ENCODE peak calls at places on chromosomes 2 and 18, in six cellular contexts. R, H, W, V, G and E are unnamed samples.

GRCh38 chr2:95525294-95526035 is 40.9 kb upstream of the TRIM43B start:
- DNase-seq in W (no peak), G (peak; percentile 46), V (peak; percentile 61), R (peak; percentile 6), H (no peak), E (no peak)

GRCh38 chr2:239693330-239693729 is 292.5 kb upstream of the HDAC4 start:
- DNase-seq in G (no peak), W (no peak), H (peak; percentile 21), V (no peak), R (no peak), E (no peak)

GRCh38 chr18:44943201-44943881 is 262.7 kb downstream of the SETBP1 start:
- DNase-seq in W (no peak), H (no peak), R (peak; percentile 87), V (no peak), G (no peak), E (no peak)

GRCh38 chr2:73516033-73516432 is 126.2 kb downstream of the NAT8 start:
- DNase-seq in W (no peak), R (peak; percentile 13), G (no peak), V (no peak), H (no peak), E (no peak)

GRCh38 chr2:218445602-218446001 is 26.7 kb downstream of the VIL1 start:
- DNase-seq in G (no peak), H (no peak), W (no peak), R (no peak), V (no peak), E (no peak)

GRCh38 chr2:37599688-37600525 is 71.5 kb downstream of the CDC42EP3 start:
- DNase-seq in G (no peak), W (peak; percentile 72), V (peak; percentile 38), H (no peak), R (no peak), E (no peak)

GRCh38 chr18:63831080-63831788 is 56.0 kb downstream of the SERPINB7 start:
- DNase-seq in V (no peak), W (no peak), G (no peak), H (no peak), R (peak; percentile 66), E (no peak)

GRCh38 chr2:217045725-217046475 is 186.0 kb upstream of the TNP1 start:
- DNase-seq in R (peak; percentile 54), W (no peak), V (no peak), H (no peak), G (no peak), E (no peak)

GRCh38 chr2:3778841-3779505 is 75.6 kb downstream of the DCDC2C start:
- DNase-seq in R (no peak), V (no peak), G (no peak), H (peak; percentile 43), W (no peak), E (no peak)

GRCh38 chr2:38178556-38179419 is 102.8 kb upstream of the CYP1B1 start:
- DNase-seq in G (peak; percentile 4), H (peak; percentile 79), V (no peak), R (peak; percentile 98), W (no peak), E (no peak)

GRCh38 chr2:218437969-218438368 is 19.0 kb downstream of the VIL1 start:
- DNase-seq in G (no peak), W (no peak), R (no peak), H (no peak), V (no peak), E (no peak)

GRCh38 chr2:30971291-30972025 is 164.2 kb upstream of the CAPN13 start:
- DNase-seq in W (no peak), H (no peak), V (no peak), R (no peak), G (no peak), E (no peak)

GRCh38 chr2:97733341-97734035 is 20.1 kb downstream of the ZAP70 start:
- DNase-seq in W (no peak), H (no peak), R (no peak), G (no peak), V (no peak), E (no peak)

GRCh38 chr2:193114827-193115226 is 920.1 kb upstream of the TMEFF2 start:
- DNase-seq in G (no peak), R (no peak), W (no peak), H (no peak), V (no peak), E (no peak)

GRCh38 chr18:63119647-63120046 is 199.9 kb downstream of the BCL2 start:
- DNase-seq in W (no peak), G (peak; percentile 18), H (no peak), V (peak; percentile 52), R (peak; percentile 25), E (peak; percentile 59)

GRCh38 chr2:85503168-85503610 is 35.8 kb upstream of the MAT2A start:
- DNase-seq in W (no peak), R (no peak), V (peak; percentile 47), H (no peak), G (no peak), E (no peak)

GRCh38 chr2:73939419-73939818 is 12.7 kb downstream of the DGUOK start:
- DNase-seq in W (no peak), V (no peak), H (no peak), R (peak; percentile 46), G (no peak), E (no peak)

GRCh38 chr2:70143314-70144150 is 47.3 kb downstream of the C2orf42 start:
- DNase-seq in W (peak; percentile 36), H (peak; percentile 71), G (no peak), R (peak; percentile 51), V (peak; percentile 62), E (no peak)

GRCh38 chr18:35246831-35247230 is 6.0 kb downstream of the ZNF397 start:
- DNase-seq in V (no peak), G (no peak), H (no peak), R (no peak), W (no peak), E (no peak)

GRCh38 chr2:54073796-54074195 is 41.6 kb upstream of the ACYP2 start:
- DNase-seq in R (peak; percentile 56), V (no peak), H (no peak), G (no peak), W (no peak), E (no peak)

GRCh38 chr18:78620326-78620725 is 359.3 kb upstream of the SALL3 start:
- DNase-seq in G (no peak), R (no peak), H (no peak), V (no peak), W (no peak), E (no peak)

GRCh38 chr2:110919738-110920137 is 187.4 kb downstream of the ACOXL start:
- DNase-seq in G (no peak), W (no peak), V (no peak), H (no peak), R (no peak), E (no peak)

GRCh38 chr18:48782381-48782841 is 168.4 kb downstream of the SMAD7 start:
- DNase-seq in V (no peak), W (no peak), R (no peak), G (no peak), H (peak; percentile 78), E (no peak)

GRCh38 chr18:8411492-8411891 is 197.7 kb upstream of the RAB12 start:
- DNase-seq in V (no peak), R (no peak), W (no peak), G (no peak), H (no peak), E (peak; percentile 1)

GRCh38 chr18:48662021-48662661 is 123.3 kb downstream of the CTIF start:
- DNase-seq in G (no peak), R (peak; percentile 82), V (no peak), W (no peak), H (no peak), E (no peak)

GRCh38 chr2:102446936-102447335 is 24.0 kb downstream of the IL18RAP start:
- DNase-seq in W (no peak), V (no peak), R (no peak), G (no peak), H (no peak), E (no peak)

GRCh38 chr18:47283476-47283875 is 32.0 kb upstream of the SKOR2 start:
- DNase-seq in R (peak; percentile 46), H (no peak), G (no peak), V (no peak), W (no peak), E (peak; percentile 25)

GRCh38 chr2:35503738-35504160 is 851.8 kb upstream of the CRIM1 start:
- DNase-seq in V (no peak), W (no peak), R (peak; percentile 12), H (no peak), G (no peak), E (no peak)

GRCh38 chr18:12597775-12598174 is 60.1 kb downstream of the SPIRE1 start:
- DNase-seq in G (no peak), R (peak; percentile 95), W (no peak), V (no peak), H (no peak), E (no peak)

GRCh38 chr2:119749405-119750066 is 10.2 kb upstream of the PTPN4 start:
- DNase-seq in W (no peak), R (no peak), G (no peak), V (no peak), H (no peak), E (no peak)

GRCh38 chr2:19753818-19754217 is 148.0 kb downstream of the TTC32 start:
- DNase-seq in W (no peak), R (no peak), H (no peak), G (no peak), V (no peak), E (no peak)

GRCh38 chr18:29560270-29560669 is 1383.3 kb upstream of the CDH2 start:
- DNase-seq in R (no peak), G (no peak), H (no peak), V (no peak), W (no peak), E (no peak)

GRCh38 chr18:58363767-58364540 is 264.9 kb downstream of the ALPK2 start:
- DNase-seq in W (no peak), G (no peak), H (no peak), R (peak; percentile 34), V (no peak), E (no peak)

GRCh38 chr18:25503567-25504081 is 151.7 kb upstream of the ZNF521 start:
- DNase-seq in R (peak; percentile 84), G (peak; percentile 45), W (no peak), H (peak; percentile 77), V (peak; percentile 52), E (peak; percentile 43)

GRCh38 chr2:190407662-190408537 is at the start of gene MFSD6:
- DNase-seq in G (peak; percentile 73), H (no peak), W (peak; percentile 47), R (no peak), V (peak; percentile 82), E (peak; percentile 62)

GRCh38 chr2:84956334-84957297 is 14.3 kb upstream of the KCMF1 start:
- DNase-seq in G (no peak), V (no peak), H (no peak), R (no peak), W (no peak), E (no peak)

GRCh38 chr2:241008711-241009121 is 10.3 kb downstream of the SNED1 start:
- DNase-seq in V (no peak), W (no peak), G (no peak), H (peak; percentile 43), R (no peak), E (no peak)